ENCODE peak calls at places on chromosomes 13 and 19, in five cellular contexts. D, Q, U, L and B are unnamed samples.
A peak's percentile ranks its signal among the peaks of the same experiment; 100 is the strongest.

GRCh38 chr13:20219585-20219984 is 12.5 kb downstream of the GJB6 start:
- DNase-seq in U (no peak), L (no peak), Q (no peak), D (no peak), B (no peak)

GRCh38 chr13:44165895-44166496 is 207.6 kb upstream of the SERP2 start:
- DNase-seq in Q (no peak), D (no peak), L (no peak), U (no peak), B (peak; percentile 13)

GRCh38 chr19:1223018-1223855 is 14.6 kb downstream of the CBARP start:
- DNase-seq in U (no peak), L (peak; percentile 82), D (peak; percentile 59), Q (no peak), B (no peak)

GRCh38 chr13:48233886-48234488 is 981 bp downstream of the ITM2B start:
- DNase-seq in D (peak; percentile 88), U (no peak), Q (no peak), L (no peak), B (no peak)

GRCh38 chr13:29861694-29862110 is 11.3 kb upstream of the UBL3 start:
- DNase-seq in Q (peak; percentile 27), D (no peak), L (no peak), U (no peak), B (no peak)

GRCh38 chr19:35766571-35767104 is 8.7 kb downstream of the PROSER3 start:
- DNase-seq in L (no peak), D (no peak), Q (no peak), U (peak; percentile 64), B (no peak)

GRCh38 chr19:6115992-6116391 is 5.7 kb upstream of the RFX2 start:
- DNase-seq in L (no peak), Q (no peak), U (no peak), D (no peak), B (no peak)

GRCh38 chr13:22505489-22505888 is 675.3 kb upstream of the SGCG start:
- DNase-seq in D (no peak), L (no peak), U (no peak), Q (no peak), B (no peak)

GRCh38 chr13:24007979-24008620 is 110.8 kb upstream of the C1QTNF9B start:
- DNase-seq in Q (no peak), U (no peak), D (no peak), L (no peak), B (no peak)

GRCh38 chr13:22402682-22403081 is 731.8 kb downstream of the FGF9 start:
- DNase-seq in D (no peak), L (no peak), Q (no peak), U (no peak), B (no peak)

GRCh38 chr19:18895038-18895827 is 725 bp downstream of the CERS1 start:
- DNase-seq in D (peak; percentile 55), Q (peak; percentile 43), U (no peak), L (peak; percentile 85), B (peak; percentile 86)

GRCh38 chr19:15323496-15324235 is 8.7 kb downstream of the BRD4 start:
- DNase-seq in Q (no peak), U (no peak), L (peak; percentile 76), D (peak; percentile 67), B (no peak)

GRCh38 chr19:3538965-3539742 is at the start of gene TEKTIP1:
- DNase-seq in D (no peak), Q (no peak), U (no peak), L (no peak), B (peak; percentile 85)

GRCh38 chr19:7699422-7700127 is 2.4 kb downstream of the FCER2 start:
- DNase-seq in Q (no peak), D (peak; percentile 58), L (no peak), U (no peak), B (no peak)

GRCh38 chr13:110359840-110360301 is 52.8 kb downstream of the COL4A2 start:
- DNase-seq in U (no peak), L (no peak), D (no peak), Q (no peak), B (no peak)

GRCh38 chr13:112448621-112449544 is 72.7 kb downstream of the SPACA7 start:
- DNase-seq in Q (no peak), L (peak; percentile 28), U (no peak), D (no peak), B (peak; percentile 75)

GRCh38 chr19:10872551-10873107 is 1.3 kb downstream of the CARM1 start:
- DNase-seq in D (no peak), U (no peak), L (no peak), Q (no peak), B (no peak)

GRCh38 chr19:14375582-14376291 is 5.5 kb upstream of the ADGRE5 start:
- DNase-seq in L (peak; percentile 77), Q (no peak), U (no peak), D (no peak), B (no peak)

GRCh38 chr19:7505682-7506384 is 10.1 kb upstream of the ZNF358 start:
- DNase-seq in U (no peak), D (peak; percentile 90), L (no peak), Q (no peak), B (no peak)